ENCODE peak calls at places on chromosomes 1 and 21, in nine cellular contexts. F is lower leg skin, B is fibroblast of mammary gland, X is cardiac fibroblast, A is endothelial cell, V is neural progenitor cell, C is fibroblast of villous mesenchyme, I is GM20000, Z is natural killer cell. N is an unnamed sample.

GRCh38 chr1:107953551-107953950 is 11.4 kb downstream of the VAV3 start:
- DNase-seq in C (no peak), A (no peak), B (no peak), F (no peak), Z (no peak), X (no peak), V (no peak), I (no peak), N (no peak)

GRCh38 chr1:235093685-235094592 is 34.7 kb downstream of the TOMM20 start:
- DNase-seq in X (peak; percentile 77), I (peak; percentile 77), A (peak; percentile 84), F (peak; percentile 72), Z (peak; percentile 77), C (peak; percentile 72), V (peak; percentile 83), B (peak; percentile 71), N (peak; percentile 83)

GRCh38 chr1:246095441-246095840 is 411.6 kb downstream of the SMYD3 start:
- DNase-seq in F (no peak), Z (no peak), A (no peak), V (no peak), B (no peak), I (no peak), X (no peak), C (no peak), N (no peak)

GRCh38 chr1:115098979-115099692 is 9.8 kb upstream of the TSPAN2 start:
- DNase-seq in C (peak; percentile 52), Z (peak; percentile 57), B (peak; percentile 49), X (peak; percentile 45), A (peak; percentile 26), F (no peak), I (peak; percentile 58), V (no peak), N (peak; percentile 53)

GRCh38 chr1:1164701-1165451 is 8.8 kb upstream of the TTLL10 start:
- DNase-seq in Z (no peak), A (no peak), I (no peak), F (no peak), C (no peak), X (no peak), V (peak; percentile 62), B (no peak), N (no peak)

GRCh38 chr1:93579891-93580290 is 101.7 kb downstream of the BCAR3 start:
- DNase-seq in A (no peak), F (peak; percentile 37), B (peak; percentile 98), Z (no peak), C (peak; percentile 92), V (no peak), X (peak; percentile 89), I (no peak), N (no peak)

GRCh38 chr1:186658999-186659398 is 21.2 kb downstream of the PTGS2 start:
- DNase-seq in I (no peak), A (no peak), C (no peak), X (no peak), V (no peak), F (no peak), B (no peak), Z (no peak), N (no peak)

GRCh38 chr1:199295102-199295501 is 656.3 kb downstream of the PTPRC start:
- DNase-seq in A (no peak), I (no peak), C (no peak), Z (no peak), F (no peak), X (no peak), V (no peak), B (no peak), N (no peak)

GRCh38 chr1:84698718-84699117 is 8.5 kb upstream of the SSX2IP start:
- DNase-seq in C (peak; percentile 89), B (peak; percentile 94), I (no peak), V (no peak), Z (no peak), X (peak; percentile 92), A (no peak), F (no peak), N (no peak)

GRCh38 chr1:205792481-205792881 is 17.2 kb upstream of the RAB29 start:
- DNase-seq in F (no peak), Z (no peak), I (no peak), A (no peak), X (no peak), C (no peak), B (no peak), V (no peak), N (no peak)
- TF ChIP-seq CTCF in F (no peak), Z (no peak), I (no peak), A (no peak), X (no peak), C (no peak), B (no peak), V (no peak), N (no peak)

GRCh38 chr1:10629816-10630571 is 155.2 kb downstream of the PEX14 start:
- DNase-seq in B (no peak), C (no peak), I (no peak), X (no peak), F (no peak), V (no peak), Z (no peak), A (no peak), N (no peak)
- TF ChIP-seq CTCF in B (no peak), C (no peak), I (no peak), X (no peak), F (no peak), V (no peak), Z (no peak), A (no peak), N (no peak)

DNA sequence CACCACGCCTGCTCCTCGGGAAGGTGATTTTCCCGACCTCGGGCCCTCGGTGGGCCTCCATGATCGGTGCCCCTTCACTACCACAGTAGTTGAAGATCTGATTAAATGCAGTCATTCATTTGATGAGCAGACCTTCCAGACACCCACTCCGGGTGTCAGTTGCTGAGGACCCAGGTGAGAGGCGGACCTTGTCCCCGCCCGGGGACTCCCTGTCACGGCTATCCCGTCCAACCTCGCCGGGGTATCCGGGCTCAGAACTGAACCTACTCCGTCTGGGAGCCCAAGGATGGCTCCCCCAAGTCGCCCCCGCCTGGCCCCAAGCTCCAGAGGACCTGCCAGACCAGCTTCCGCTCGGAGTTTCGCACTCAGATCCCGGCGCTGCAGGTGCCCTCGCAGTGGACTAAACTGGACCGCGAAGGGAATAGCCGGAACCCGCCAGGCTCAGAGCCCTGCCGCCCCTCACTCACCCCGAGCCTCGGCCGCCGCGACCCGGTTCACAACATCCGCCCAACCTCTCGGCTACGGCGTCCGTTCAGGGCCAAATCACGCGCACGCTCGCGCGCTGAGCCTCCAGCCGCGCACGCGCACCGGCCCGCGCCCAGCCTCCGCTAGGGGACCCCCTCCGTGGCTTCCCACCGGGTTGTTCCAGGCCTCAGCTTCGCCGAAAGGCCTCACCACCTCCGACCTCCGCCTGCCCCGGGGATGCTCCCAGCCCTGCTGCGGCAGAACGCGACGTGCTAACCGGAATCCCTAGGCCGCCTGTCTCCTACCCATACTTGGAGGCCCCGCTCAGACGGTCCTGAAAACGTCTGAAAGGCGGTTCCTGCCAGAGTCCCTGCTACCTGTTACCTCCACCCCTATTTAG is 22.3 kb downstream of the RNU1-3 start:
- DNase-seq in Z (peak; percentile 100), C (peak; percentile 97), B (peak; percentile 91), V (peak; percentile 100), A (peak; percentile 99), F (peak; percentile 89), X (peak; percentile 97), I (peak; percentile 99), N (peak; percentile 100)
- TF ChIP-seq CTCF in Z (peak; percentile 51), C (peak; percentile 65), B (no peak), V (peak; percentile 55), A (peak; percentile 12), F (no peak), X (peak; percentile 44), I (peak; percentile 4), N (peak; percentile 76)

GRCh38 chr1:228102791-228103620 is at the start of gene C1orf35:
- DNase-seq in B (peak; percentile 88), X (peak; percentile 93), V (peak; percentile 98), Z (peak; percentile 93), A (peak; percentile 96), I (peak; percentile 98), C (peak; percentile 92), F (peak; percentile 88), N (peak; percentile 99)
- TF ChIP-seq CTCF in B (no peak), X (no peak), V (no peak), Z (no peak), A (no peak), I (no peak), C (no peak), F (no peak), N (no peak)

GRCh38 chr21:14767192-14767852 is 221.2 kb upstream of the SAMSN1 start:
- DNase-seq in V (no peak), C (no peak), I (peak; percentile 21), F (no peak), X (no peak), Z (no peak), A (no peak), B (no peak), N (no peak)

GRCh38 chr21:14762734-14763694 is 216.9 kb upstream of the SAMSN1 start:
- DNase-seq in A (no peak), Z (no peak), I (peak; percentile 54), F (no peak), V (no peak), X (no peak), B (no peak), C (no peak), N (peak; percentile 51)

GRCh38 chr21:14763695-14764064 is 217.6 kb upstream of the SAMSN1 start:
- DNase-seq in Z (no peak), C (no peak), A (no peak), V (no peak), B (no peak), I (no peak), F (no peak), X (no peak), N (no peak)

GRCh38 chr21:14768042-14768441 is 221.9 kb upstream of the SAMSN1 start:
- DNase-seq in B (peak; percentile 1), X (no peak), C (no peak), Z (no peak), A (no peak), V (no peak), I (no peak), F (no peak), N (no peak)

DNA sequence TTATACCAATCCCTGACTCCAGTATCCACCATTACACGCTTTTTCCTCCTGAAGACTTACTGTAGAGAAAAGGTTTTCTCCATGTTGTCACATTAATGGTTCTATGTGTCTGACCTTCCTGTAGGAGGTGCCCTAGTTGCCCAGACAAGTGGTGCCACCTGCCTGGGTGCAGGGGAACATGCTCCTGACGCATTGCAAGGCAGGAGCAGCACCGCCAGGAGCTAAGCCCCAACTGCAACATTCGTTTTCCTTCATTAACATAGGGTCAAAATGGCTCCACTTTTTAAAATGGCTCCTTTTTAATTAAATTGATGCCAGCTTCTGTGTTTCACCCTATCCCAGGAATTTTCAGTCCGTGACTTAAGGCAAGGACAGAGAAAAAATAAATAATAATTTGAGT is 220.1 kb upstream of the SAMSN1 start:
- DNase-seq in A (no peak), V (peak; percentile 10), X (no peak), Z (no peak), I (no peak), F (no peak), C (no peak), B (no peak), N (no peak)
- TF ChIP-seq CTCF in A (no peak), V (no peak), X (no peak), Z (no peak), I (no peak), F (no peak), C (no peak), B (no peak), N (no peak)

N was measured in GM13977.